ENCODE peak calls at places on chromosomes 5 and 9, in five cellular contexts. G is cardiac fibroblast, F is HCT116, Y is progenitor cell of endocrine pancreas, Q is B cell. D is an unnamed sample.

GRCh38 chr5:139306197-139306596 is 12.7 kb downstream of the MATR3 start:
- DNase-seq in G (no peak), F (no peak), Y (no peak), Q (no peak), D (no peak)

GRCh38 chr5:154211611-154212390 is 21.3 kb downstream of the GALNT10 start:
- DNase-seq in G (peak), F (no peak), Y (no peak), Q (no peak), D (no peak)

GRCh38 chr5:26903469-26903868 is 134.9 kb downstream of the CDH9 start:
- DNase-seq in G (no peak), F (no peak), Y (no peak), Q (no peak), D (no peak)

GRCh38 chr5:95892784-95893354 is 68.8 kb downstream of the ELL2 start:
- DNase-seq in G (peak), F (peak), Y (no peak), Q (no peak), D (no peak)

GRCh38 chr5:125059255-125060050 is 313.0 kb upstream of the ZNF608 start:
- DNase-seq in G (no peak), F (peak), Y (no peak), Q (no peak), D (no peak)

GRCh38 chr5:54148062-54148461 is 162.3 kb downstream of the ARL15 start:
- DNase-seq in G (peak), F (no peak), Y (no peak), Q (no peak), D (no peak)

GRCh38 chr9:117462926-117463325 is 48.1 kb upstream of the ASTN2 start:
- DNase-seq in G (no peak), F (no peak), Y (no peak), Q (no peak), D (no peak)

GRCh38 chr5:10288600-10289213 is 19.0 kb downstream of the CMBL start:
- DNase-seq in G (no peak), F (no peak), Y (no peak), Q (no peak), D (no peak)

GRCh38 chr9:134062461-134063087 is 5.3 kb downstream of the BRD3 start:
- DNase-seq in G (no peak), F (no peak), Y (no peak), Q (no peak), D (no peak)

GRCh38 chr9:133739408-133740280 is 1.5 kb upstream of the SARDH start:
- DNase-seq in G (no peak), F (no peak), Y (no peak), Q (no peak), D (no peak)

GRCh38 chr9:119322137-119322695 is 47.0 kb downstream of the BRINP1 start:
- DNase-seq in G (no peak), F (no peak), Y (no peak), Q (no peak), D (no peak)

GRCh38 chr5:63963080-63963735 is 963 bp upstream of the HTR1A start:
- DNase-seq in G (peak), F (peak), Y (peak), Q (no peak), D (peak)

GRCh38 chr5:147906326-147907095 is at the start of gene C5orf46:
- DNase-seq in G (peak), F (no peak), Y (no peak), Q (no peak), D (no peak)

GRCh38 chr9:120610975-120611689 is 31.2 kb upstream of the CDK5RAP2 start:
- DNase-seq in G (peak), F (no peak), Y (no peak), Q (no peak), D (no peak)
- TF ChIP-seq CTCF in G (peak), F (no peak), Y (peak), Q (peak), D (no peak)

GRCh38 chr5:66436721-66437120 is 159.5 kb upstream of the MAST4 start:
- DNase-seq in G (no peak), F (peak), Y (no peak), Q (no peak), D (no peak)
- TF ChIP-seq CTCF in G (peak), F (no peak), Y (peak), Q (peak), D (no peak)

DNA sequence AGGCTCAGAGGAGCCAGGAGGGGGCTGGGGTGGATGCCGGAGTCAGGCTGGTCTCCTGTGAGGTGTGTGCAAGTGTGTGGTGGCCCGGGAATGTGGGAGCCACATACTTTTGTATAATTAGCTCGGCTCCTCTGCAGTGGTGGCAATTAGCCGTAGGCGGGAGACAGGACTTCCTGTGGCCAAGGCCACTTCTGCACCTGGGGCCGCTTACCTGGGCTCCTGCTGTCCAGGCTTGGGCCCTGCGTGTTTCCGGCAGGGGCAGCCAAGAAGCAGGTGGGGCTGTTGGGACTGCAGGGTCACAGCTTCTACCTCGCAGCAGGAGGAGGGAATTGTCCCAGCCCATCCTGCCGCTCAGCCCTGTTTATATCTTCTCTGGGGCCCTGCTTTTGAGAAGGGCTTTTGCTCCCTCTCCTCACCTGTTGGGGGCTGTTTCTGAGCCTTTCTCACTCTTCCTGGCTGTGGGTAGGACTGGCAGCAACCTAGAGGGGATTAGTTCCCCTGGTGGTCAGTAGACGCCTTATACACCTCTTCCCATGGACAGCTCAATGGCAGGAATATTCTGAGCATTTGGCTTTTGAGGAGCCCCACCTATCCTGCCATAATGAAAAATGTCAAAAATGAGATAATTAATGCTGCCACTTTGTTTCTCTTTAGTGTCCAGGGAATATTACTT is 145.4 kb upstream of the PITX1 start:
- DNase-seq in G (no peak), F (no peak), Y (no peak), Q (no peak), D (no peak)
- TF ChIP-seq CTCF in G (no peak), F (no peak), Y (peak), Q (no peak), D (no peak)

GRCh38 chr9:114174876-114175771 is 19.8 kb downstream of the COL27A1 start:
- DNase-seq in G (peak), F (no peak), Y (no peak), Q (no peak), D (no peak)
- TF ChIP-seq CTCF in G (no peak), F (no peak), Y (no peak), Q (no peak), D (no peak)

GRCh38 chr5:72955143-72955767 is 586 bp upstream of the FCHO2 start:
- DNase-seq in G (peak), F (no peak), Y (peak), Q (no peak), D (no peak)

GRCh38 chr5:72956324-72957140 is 691 bp downstream of the FCHO2 start:
- DNase-seq in G (peak), F (no peak), Y (peak), Q (peak), D (no peak)

GRCh38 chr5:72951850-72952468 is 3.9 kb upstream of the FCHO2 start:
- DNase-seq in G (peak), F (peak), Y (no peak), Q (no peak), D (no peak)

GRCh38 chr5:72955768-72956323 is at the start of gene FCHO2:
- DNase-seq in G (peak), F (peak), Y (peak), Q (peak), D (peak)

GRCh38 chr5:72954389-72954788 is 1.5 kb upstream of the FCHO2 start:
- DNase-seq in G (no peak), F (no peak), Y (no peak), Q (no peak), D (no peak)
- TF ChIP-seq CTCF in G (no peak), F (no peak), Y (no peak), Q (no peak), D (no peak)

GRCh38 chr9:89183146-89183545 is 4.5 kb upstream of the SHC3 start:
- DNase-seq in G (no peak), F (no peak), Y (no peak), Q (no peak), D (no peak)
- TF ChIP-seq CTCF in G (no peak), F (no peak), Y (no peak), Q (no peak), D (peak)

DNA sequence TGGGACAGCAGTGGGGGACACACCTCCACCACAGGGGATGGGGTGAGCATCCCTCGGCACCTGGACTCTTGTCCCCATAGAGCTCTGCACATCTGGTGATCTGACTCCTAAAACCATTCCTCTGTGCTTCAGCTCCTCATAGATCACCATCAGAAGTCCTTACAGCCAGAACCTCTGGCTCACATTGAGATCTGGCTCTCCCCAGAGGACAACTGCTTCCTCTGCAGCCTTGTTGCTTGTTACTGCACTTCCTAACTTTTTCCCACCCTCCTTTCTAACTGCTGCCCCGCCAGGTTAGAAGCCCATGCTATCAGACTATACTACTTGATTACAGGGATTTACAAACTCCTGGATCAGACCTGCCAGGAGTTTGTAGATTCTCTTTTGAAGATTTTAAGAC is 64.5 kb downstream of the ARSB start:
- DNase-seq in G (peak), F (no peak), Y (no peak), Q (no peak), D (no peak)
- TF ChIP-seq CTCF in G (peak), F (no peak), Y (peak), Q (no peak), D (peak)

D was measured in AG09319.